ENCODE peak calls at places on chromosomes 1 and 21, in eight cellular contexts. One of them, this sample, is unnamed.

GRCh38 chr1:44354268-44354839 is 703 bp downstream of the ERI3 start:
- DNase-seq in dorsolateral prefrontal cortex: no peak
- DNase-seq in trophoblast cell: no peak
- DNase-seq in astrocyte of the spinal cord: peak; percentile 8
- DNase-seq in EL: peak; percentile 18
- DNase-seq in NCI-H510A treated with DMSO at 0.1 percent for 48 hours: peak; percentile 76
- DNase-seq in heart right ventricle: no peak
- DNase-seq in MV-4-11: no peak
- DNase-seq in this sample: no peak

GRCh38 chr21:42309753-42310213 is 5.4 kb downstream of the TFF3 start:
- DNase-seq in dorsolateral prefrontal cortex: no peak
- DNase-seq in trophoblast cell: peak; percentile 64
- DNase-seq in EL: peak; percentile 21
- DNase-seq in NCI-H510A treated with DMSO at 0.1 percent for 48 hours: peak; percentile 22
- DNase-seq in MV-4-11: peak; percentile 30
- DNase-seq in heart right ventricle: peak; percentile 37
- DNase-seq in astrocyte of the spinal cord: peak; percentile 4
- DNase-seq in this sample: peak; percentile 43

GRCh38 chr1:94481473-94481933 is 60.1 kb downstream of the F3 start:
- DNase-seq in dorsolateral prefrontal cortex: no peak
- DNase-seq in trophoblast cell: peak; percentile 85
- DNase-seq in EL: peak; percentile 73
- DNase-seq in astrocyte of the spinal cord: peak; percentile 70
- DNase-seq in MV-4-11: peak; percentile 45
- DNase-seq in NCI-H510A treated with DMSO at 0.1 percent for 48 hours: peak; percentile 69
- DNase-seq in heart right ventricle: peak; percentile 42
- DNase-seq in this sample: no peak

GRCh38 chr1:221069178-221069903 is 190.1 kb downstream of the HLX start:
- DNase-seq in trophoblast cell: peak; percentile 12
- DNase-seq in dorsolateral prefrontal cortex: no peak
- DNase-seq in MV-4-11: peak; percentile 98
- DNase-seq in EL: no peak
- DNase-seq in NCI-H510A treated with DMSO at 0.1 percent for 48 hours: no peak
- DNase-seq in astrocyte of the spinal cord: no peak
- DNase-seq in heart right ventricle: no peak
- DNase-seq in this sample: no peak

GRCh38 chr1:15288173-15288926 is 41.3 kb downstream of the FHAD1 start:
- DNase-seq in NCI-H510A treated with DMSO at 0.1 percent for 48 hours: peak; percentile 49
- DNase-seq in heart right ventricle: no peak
- DNase-seq in MV-4-11: no peak
- DNase-seq in EL: no peak
- DNase-seq in dorsolateral prefrontal cortex: no peak
- DNase-seq in astrocyte of the spinal cord: no peak
- DNase-seq in trophoblast cell: no peak
- DNase-seq in this sample: no peak

GRCh38 chr21:14080764-14081096 is 130.0 kb downstream of the LIPI start:
- DNase-seq in EL: no peak
- DNase-seq in NCI-H510A treated with DMSO at 0.1 percent for 48 hours: no peak
- DNase-seq in trophoblast cell: no peak
- DNase-seq in heart right ventricle: no peak
- DNase-seq in dorsolateral prefrontal cortex: no peak
- DNase-seq in MV-4-11: no peak
- DNase-seq in astrocyte of the spinal cord: peak; percentile 1
- DNase-seq in this sample: no peak

GRCh38 chr1:27856561-27857343 is 15.6 kb upstream of the THEMIS2 start:
- DNase-seq in NCI-H510A treated with DMSO at 0.1 percent for 48 hours: no peak
- DNase-seq in EL: no peak
- DNase-seq in trophoblast cell: no peak
- DNase-seq in dorsolateral prefrontal cortex: no peak
- DNase-seq in astrocyte of the spinal cord: no peak
- DNase-seq in heart right ventricle: no peak
- DNase-seq in MV-4-11: no peak
- DNase-seq in this sample: no peak

GRCh38 chr1:179177182-179177581 is 52.3 kb downstream of the ABL2 start:
- DNase-seq in astrocyte of the spinal cord: peak; percentile 63
- DNase-seq in trophoblast cell: no peak
- DNase-seq in MV-4-11: no peak
- DNase-seq in EL: peak; percentile 64
- DNase-seq in NCI-H510A treated with DMSO at 0.1 percent for 48 hours: no peak
- DNase-seq in dorsolateral prefrontal cortex: no peak
- DNase-seq in heart right ventricle: peak; percentile 30
- DNase-seq in this sample: no peak

GRCh38 chr1:204103121-204103741 is 30.3 kb downstream of the SOX13 start:
- DNase-seq in heart right ventricle: no peak
- DNase-seq in trophoblast cell: no peak
- DNase-seq in dorsolateral prefrontal cortex: no peak
- DNase-seq in MV-4-11: no peak
- DNase-seq in NCI-H510A treated with DMSO at 0.1 percent for 48 hours: no peak
- DNase-seq in astrocyte of the spinal cord: no peak
- DNase-seq in EL: peak; percentile 38
- DNase-seq in this sample: no peak

GRCh38 chr1:53677486-53677885 is 61.5 kb downstream of the GLIS1 start:
- DNase-seq in heart right ventricle: no peak
- DNase-seq in NCI-H510A treated with DMSO at 0.1 percent for 48 hours: no peak
- DNase-seq in MV-4-11: no peak
- DNase-seq in trophoblast cell: no peak
- DNase-seq in astrocyte of the spinal cord: no peak
- DNase-seq in EL: no peak
- DNase-seq in dorsolateral prefrontal cortex: no peak
- DNase-seq in this sample: no peak

GRCh38 chr1:65323246-65323645 is 13.9 kb downstream of the DNAJC6 start:
- DNase-seq in NCI-H510A treated with DMSO at 0.1 percent for 48 hours: no peak
- DNase-seq in astrocyte of the spinal cord: no peak
- DNase-seq in MV-4-11: peak; percentile 51
- DNase-seq in heart right ventricle: no peak
- DNase-seq in dorsolateral prefrontal cortex: no peak
- DNase-seq in trophoblast cell: peak; percentile 18
- DNase-seq in EL: peak; percentile 17
- DNase-seq in this sample: no peak

GRCh38 chr21:44755227-44755626 is 43.9 kb upstream of the TSPEAR start:
- DNase-seq in MV-4-11: no peak
- DNase-seq in EL: peak; percentile 52
- DNase-seq in trophoblast cell: no peak
- DNase-seq in dorsolateral prefrontal cortex: no peak
- DNase-seq in NCI-H510A treated with DMSO at 0.1 percent for 48 hours: no peak
- DNase-seq in heart right ventricle: no peak
- DNase-seq in astrocyte of the spinal cord: peak; percentile 73
- DNase-seq in this sample: no peak

GRCh38 chr1:61569212-61569621 is 155.7 kb downstream of the TM2D1 start:
- DNase-seq in trophoblast cell: no peak
- DNase-seq in heart right ventricle: no peak
- DNase-seq in astrocyte of the spinal cord: no peak
- DNase-seq in dorsolateral prefrontal cortex: no peak
- DNase-seq in NCI-H510A treated with DMSO at 0.1 percent for 48 hours: peak; percentile 5
- DNase-seq in MV-4-11: no peak
- DNase-seq in EL: no peak
- DNase-seq in this sample: no peak

GRCh38 chr1:179881642-179882252 is 338 bp upstream of the TOR1AIP1 start:
- DNase-seq in astrocyte of the spinal cord: peak; percentile 96
- DNase-seq in MV-4-11: no peak
- DNase-seq in EL: peak; percentile 91
- DNase-seq in dorsolateral prefrontal cortex: no peak
- DNase-seq in heart right ventricle: peak; percentile 92
- DNase-seq in NCI-H510A treated with DMSO at 0.1 percent for 48 hours: peak; percentile 90
- DNase-seq in trophoblast cell: peak; percentile 79
- DNase-seq in this sample: no peak

GRCh38 chr1:22525646-22526045 is 37.6 kb upstream of the EPHA8 start:
- DNase-seq in dorsolateral prefrontal cortex: no peak
- DNase-seq in astrocyte of the spinal cord: no peak
- DNase-seq in EL: no peak
- DNase-seq in MV-4-11: no peak
- DNase-seq in NCI-H510A treated with DMSO at 0.1 percent for 48 hours: no peak
- DNase-seq in heart right ventricle: no peak
- DNase-seq in trophoblast cell: no peak
- DNase-seq in this sample: no peak

GRCh38 chr1:63821650-63822049 is 47.8 kb downstream of the ROR1 start:
- DNase-seq in dorsolateral prefrontal cortex: no peak
- DNase-seq in EL: peak; percentile 28
- DNase-seq in MV-4-11: peak; percentile 41
- DNase-seq in heart right ventricle: no peak
- DNase-seq in NCI-H510A treated with DMSO at 0.1 percent for 48 hours: no peak
- DNase-seq in trophoblast cell: no peak
- DNase-seq in astrocyte of the spinal cord: peak; percentile 55
- DNase-seq in this sample: no peak

GRCh38 chr1:112686417-112686816 is 12.0 kb downstream of the MOV10 start:
- DNase-seq in trophoblast cell: no peak
- DNase-seq in EL: no peak
- DNase-seq in NCI-H510A treated with DMSO at 0.1 percent for 48 hours: no peak
- DNase-seq in dorsolateral prefrontal cortex: no peak
- DNase-seq in heart right ventricle: no peak
- DNase-seq in astrocyte of the spinal cord: no peak
- DNase-seq in MV-4-11: no peak
- DNase-seq in this sample: no peak

GRCh38 chr1:59100975-59101374 is 195.9 kb upstream of the FGGY start:
- DNase-seq in NCI-H510A treated with DMSO at 0.1 percent for 48 hours: no peak
- DNase-seq in trophoblast cell: peak; percentile 75
- DNase-seq in EL: peak; percentile 62
- DNase-seq in MV-4-11: no peak
- DNase-seq in dorsolateral prefrontal cortex: no peak
- DNase-seq in astrocyte of the spinal cord: peak; percentile 29
- DNase-seq in heart right ventricle: no peak
- DNase-seq in this sample: no peak

This sample was measured in left ventricle myocardium inferior.